ENCODE peak calls at places on chromosomes 11 and 22, in eight cellular contexts. O is thyroid gland, Q is IMR-90, A is stomach, M is SK-N-SH, I is tibial artery, J is thoracic aorta, P is sigmoid colon. E is an unnamed sample. For H3K4me1, the result is how much of the 10 kb centered on the place peaks cover.

GRCh38 chr11:109697140-109697843 is 275.3 kb downstream of the C11orf87 start:
- DNase-seq in O (no peak), Q (peak), A (no peak), M (peak), I (no peak), J (no peak), P (no peak), E (no peak)

GRCh38 chr11:8346157-8346755 is 82.6 kb upstream of the LMO1 start:
- DNase-seq in O (no peak), Q (no peak), A (no peak), M (no peak), I (no peak), J (no peak), P (no peak), E (no peak)

GRCh38 chr11:8671651-8672062 is 10.8 kb downstream of the TRIM66 start:
- DNase-seq in O (peak), Q (peak), A (no peak), M (no peak), I (no peak), J (peak), P (peak), E (no peak)

GRCh38 chr22:29306830-29307657 is 594 bp downstream of the GAS2L1 start:
- DNase-seq in O (peak), Q (peak), A (peak), M (peak), I (peak), J (no peak), P (peak), E (peak)

GRCh38 chr11:120800206-120800605 is 223.7 kb upstream of the TBCEL start:
- DNase-seq in O (no peak), Q (no peak), A (no peak), M (no peak), I (no peak), J (no peak), P (no peak), E (no peak)

GRCh38 chr11:124935548-124936514 is at the start of gene HEPACAM:
- DNase-seq in O (no peak), Q (no peak), A (no peak), M (no peak), I (no peak), J (no peak), P (no peak), E (no peak)

GRCh38 chr11:32366671-32367070 is 68.7 kb downstream of the WT1 start:
- DNase-seq in O (no peak), Q (no peak), A (no peak), M (no peak), I (no peak), J (no peak), P (no peak), E (no peak)

GRCh38 chr22:41028841-41029240 is 63.6 kb upstream of the EP300 start:
- DNase-seq in O (no peak), Q (peak), A (no peak), M (no peak), I (no peak), J (no peak), P (no peak), E (no peak)

GRCh38 chr22:37968452-37969251 is 15.2 kb downstream of the POLR2F start:
- DNase-seq in O (no peak), Q (no peak), A (no peak), M (no peak), I (no peak), J (no peak), P (no peak), E (no peak)

GRCh38 chr11:78841451-78842060 is 266.9 kb upstream of the NARS2 start:
- DNase-seq in O (no peak), Q (peak), A (no peak), M (no peak), I (no peak), J (no peak), P (no peak), E (no peak)

GRCh38 chr22:33300165-33300564 is 242.0 kb upstream of the SYN3 start:
- DNase-seq in O (peak), Q (no peak), A (no peak), M (no peak), I (no peak), J (no peak), P (no peak), E (peak)

GRCh38 chr11:69665669-69666068 is 9.5 kb downstream of the LTO1 start:
- DNase-seq in O (no peak), Q (no peak), A (no peak), M (no peak), I (peak), J (no peak), P (peak), E (no peak)
- H3K4me1 ChIP-seq in O (under half), Q (under half), A (under half), M (under half), I (under half), J (under half), P (under half), E (under half)

DNA sequence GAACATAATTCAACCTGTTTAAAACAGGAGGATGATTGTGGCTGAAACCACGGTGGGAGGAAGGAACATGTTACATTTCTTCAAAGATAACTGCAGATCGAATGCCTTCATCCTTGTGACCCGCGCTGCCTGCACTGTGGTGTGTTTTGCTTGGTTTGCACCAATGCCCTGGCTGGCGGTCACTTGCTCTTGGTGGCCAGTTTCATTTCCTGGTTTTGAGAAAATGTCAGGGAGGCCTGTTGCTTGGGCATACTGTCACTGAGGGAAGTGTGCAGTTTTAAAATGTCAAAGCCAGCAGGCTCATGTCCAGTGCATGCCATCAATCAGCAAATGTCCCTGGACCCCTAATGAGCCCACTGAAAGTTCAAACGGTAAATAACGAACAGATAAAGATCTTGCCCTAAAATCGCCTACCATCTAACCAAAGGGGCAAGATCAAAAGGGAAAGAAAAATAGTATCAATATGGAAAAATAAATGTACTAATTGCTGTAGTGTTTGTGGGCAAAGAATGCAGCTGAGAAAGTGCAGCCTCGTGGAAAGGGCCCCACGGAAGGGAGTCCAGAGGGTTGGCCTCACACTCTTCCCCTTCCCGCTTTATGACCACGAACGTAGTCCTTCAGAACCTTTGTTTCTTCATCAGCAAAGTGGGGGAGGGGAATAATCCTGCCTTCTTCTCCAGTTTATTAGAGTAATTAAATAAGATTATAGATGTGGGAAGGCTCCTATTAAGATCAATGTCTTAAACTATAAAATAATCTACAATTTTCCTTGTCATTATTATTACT is 40.8 kb downstream of the FLI1 start:
- DNase-seq in O (no peak), Q (no peak), A (peak), M (no peak), I (no peak), J (no peak), P (peak), E (peak)
- H3K4me3 ChIP-seq in O (no peak), Q (no peak), A (no peak), M (no peak), I (no peak), J (no peak), P (no peak), E (no peak)

DNA sequence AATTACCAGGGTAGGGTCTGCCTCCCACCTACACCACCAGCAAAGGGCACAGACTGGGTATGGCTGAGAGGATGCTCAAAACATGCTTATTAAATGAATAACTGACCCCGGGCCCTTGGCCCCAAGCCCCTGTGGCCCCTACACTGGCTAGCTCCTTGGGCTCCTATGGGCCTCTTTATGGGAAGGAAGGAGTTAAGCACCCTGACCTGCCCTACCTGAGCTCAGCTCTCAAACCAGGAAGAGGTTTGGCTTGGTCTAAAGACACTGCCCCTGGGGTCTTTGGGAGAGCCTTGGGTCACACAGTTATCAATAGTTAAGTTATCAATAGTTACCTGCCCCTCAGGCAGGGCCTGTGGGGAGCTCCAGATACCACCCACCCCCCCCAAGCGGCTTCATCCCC is 1.2 kb downstream of the USH1C start:
- DNase-seq in O (no peak), Q (no peak), A (no peak), M (no peak), I (no peak), J (no peak), P (no peak), E (peak)
- TF ChIP-seq CTCF in O (no peak), Q (no peak), A (no peak), M (no peak), I (no peak), J (no peak), P (no peak), E (no peak)

DNA sequence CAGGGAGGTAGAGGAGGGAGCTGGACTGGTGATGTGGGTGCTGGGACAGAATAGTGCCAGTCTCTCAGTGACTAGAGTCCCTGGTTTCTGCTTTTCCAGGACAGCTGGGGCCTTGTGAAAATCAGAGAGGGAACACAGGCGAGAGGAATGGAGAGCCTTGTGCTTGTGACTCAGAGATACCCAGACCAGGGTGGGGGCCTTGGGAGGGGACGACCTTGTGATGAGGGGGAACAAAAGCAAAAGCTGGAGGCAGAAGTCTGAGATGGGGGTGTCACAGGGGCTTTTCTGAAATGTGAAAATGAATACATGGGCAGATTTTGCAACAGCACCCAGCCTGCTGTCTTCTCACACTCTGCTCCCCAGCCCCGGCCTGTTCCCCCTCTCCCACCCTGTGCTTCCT is 3.4 kb upstream of the NR1H3 start:
- DNase-seq in O (no peak), Q (no peak), A (no peak), M (no peak), I (peak), J (no peak), P (peak), E (no peak)
- H3K4me1 ChIP-seq in O (under half), Q (under half), A (half or more), M (under half), I (half or more), J (half or more), P (under half), E (half or more)

DNA sequence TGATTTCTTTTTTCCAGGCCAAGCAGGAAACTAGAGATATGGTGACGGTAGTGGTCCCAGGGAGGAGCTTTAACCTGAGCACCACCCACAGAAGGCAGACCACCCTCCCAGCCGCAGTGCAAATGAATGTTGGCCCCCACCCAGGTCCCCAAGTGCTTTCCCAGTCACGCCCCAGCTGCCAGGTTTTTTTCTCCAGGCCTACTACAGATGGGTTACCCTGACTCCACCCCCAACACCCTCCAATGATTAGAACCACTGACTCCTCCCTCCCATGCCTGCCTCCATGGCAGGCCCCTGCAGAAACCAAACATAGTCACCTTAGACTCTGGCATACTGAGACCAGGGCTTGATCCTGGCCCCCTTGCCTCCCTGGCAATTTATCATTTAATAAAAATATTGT is 58.7 kb upstream of the CHST1 start:
- DNase-seq in O (peak), Q (no peak), A (no peak), M (no peak), I (no peak), J (no peak), P (no peak), E (no peak)
- H3K4me3 ChIP-seq in O (no peak), Q (no peak), A (no peak), M (no peak), I (no peak), J (no peak), P (no peak), E (no peak)

GRCh38 chr11:46951864-46952263 is 15.3 kb downstream of the CSTPP1 start:
- DNase-seq in O (no peak), Q (peak), A (no peak), M (no peak), I (no peak), J (no peak), P (no peak), E (no peak)
- TF ChIP-seq CTCF in O (no peak), Q (no peak), A (no peak), M (no peak), I (no peak), J (no peak), P (no peak), E (no peak)

GRCh38 chr11:130171534-130171933 is 12.0 kb downstream of the ST14 start:
- DNase-seq in O (no peak), Q (no peak), A (no peak), M (no peak), I (no peak), J (no peak), P (no peak), E (no peak)

GRCh38 chr11:130178441-130178971 is 18.9 kb downstream of the ST14 start:
- DNase-seq in O (peak), Q (peak), A (no peak), M (no peak), I (no peak), J (no peak), P (no peak), E (peak)

GRCh38 chr11:130175898-130176297 is 16.3 kb downstream of the ST14 start:
- DNase-seq in O (no peak), Q (no peak), A (no peak), M (no peak), I (no peak), J (no peak), P (no peak), E (no peak)

GRCh38 chr11:130177782-130178181 is 18.2 kb downstream of the ST14 start:
- DNase-seq in O (no peak), Q (no peak), A (no peak), M (no peak), I (no peak), J (no peak), P (no peak), E (no peak)

GRCh38 chr11:130174642-130175041 is 15.1 kb downstream of the ST14 start:
- DNase-seq in O (no peak), Q (no peak), A (no peak), M (no peak), I (no peak), J (no peak), P (no peak), E (no peak)
- H3K4me1 ChIP-seq in O (under half), Q (under half), A (under half), M (under half), I (under half), J (under half), P (under half), E (under half)

DNA sequence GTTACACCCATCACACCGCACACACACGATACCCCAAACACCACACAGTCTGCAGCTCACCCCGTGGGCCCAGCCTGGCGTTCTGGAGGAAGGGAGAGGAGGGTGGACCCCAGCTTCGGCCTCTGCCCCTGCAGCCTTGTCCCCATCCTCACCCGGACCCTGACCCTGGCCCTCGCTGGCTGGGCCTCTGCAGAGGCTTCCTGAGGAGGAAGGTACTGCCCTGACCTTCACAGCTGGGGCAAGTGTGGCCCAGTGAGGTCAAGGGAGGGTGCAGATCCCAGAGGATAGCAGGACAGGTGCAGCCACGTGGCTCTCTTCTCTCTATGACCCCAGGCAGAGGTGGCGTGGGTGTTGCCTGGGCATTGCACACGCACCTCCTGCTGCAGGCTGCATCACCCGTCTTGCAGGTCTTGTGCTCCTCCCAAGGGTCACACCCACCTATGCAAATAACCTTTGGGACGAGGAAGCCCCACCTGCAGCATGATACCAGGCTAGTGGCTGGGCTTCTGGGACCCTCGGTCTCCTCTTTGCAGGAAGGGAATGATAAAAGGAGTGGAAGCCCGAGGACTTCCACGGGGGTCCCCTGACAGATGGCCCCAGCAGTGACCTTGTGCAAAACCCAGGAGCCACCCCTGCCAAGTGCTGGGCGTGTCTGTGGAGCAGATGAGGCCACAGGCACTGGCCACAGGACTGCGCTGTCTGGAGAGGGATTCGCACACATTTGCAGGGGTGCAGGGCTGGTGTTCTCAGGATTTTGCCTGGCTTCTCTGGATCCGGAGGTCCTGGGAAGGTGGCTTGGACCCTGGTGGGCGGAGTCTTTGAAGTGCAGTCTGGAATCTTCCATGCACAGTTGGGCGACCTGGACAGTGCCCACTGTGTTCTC is 1241.5 kb downstream of the BRD1 start:
- DNase-seq in O (no peak), Q (no peak), A (no peak), M (no peak), I (no peak), J (no peak), P (no peak), E (no peak)
- H3K4me3 ChIP-seq in O (no peak), Q (no peak), A (no peak), M (no peak), I (no peak), J (no peak), P (no peak), E (no peak)

DNA sequence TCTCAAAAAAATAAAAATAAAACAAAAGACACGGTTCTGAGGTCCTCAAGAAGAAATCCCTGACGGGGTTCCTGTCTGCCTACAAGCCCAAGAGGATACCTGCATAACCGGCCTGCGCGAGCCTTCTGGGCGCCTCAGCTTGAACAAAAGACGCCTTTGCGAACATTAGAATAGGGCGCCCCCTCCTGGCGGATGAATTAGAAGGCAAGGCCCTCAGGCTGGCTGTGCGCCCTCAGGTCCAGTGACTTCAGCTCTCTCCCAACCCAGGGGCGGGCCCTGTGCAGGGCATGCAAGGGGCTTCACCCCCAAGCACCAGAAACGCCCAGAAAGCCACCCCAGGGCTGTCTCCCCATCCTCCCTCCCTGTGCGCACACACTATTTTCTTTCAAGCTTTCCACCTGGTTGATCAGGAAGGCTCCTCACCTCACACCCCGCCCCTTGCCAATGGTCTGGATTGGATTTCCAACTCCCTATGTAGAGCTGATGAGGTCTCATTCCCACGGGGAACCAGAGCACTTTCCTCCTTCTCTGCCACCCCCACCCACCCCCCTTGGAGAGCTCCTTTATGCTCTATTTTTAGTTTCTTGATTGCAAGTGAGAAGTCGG is 273.3 kb downstream of the BUD13 start:
- DNase-seq in O (peak), Q (peak), A (peak), M (peak), I (peak), J (no peak), P (peak), E (peak)
- TF ChIP-seq CTCF in O (no peak), Q (peak), A (peak), M (peak), I (peak), J (no peak), P (peak), E (peak)

E was measured in left ventricle myocardium inferior.